ENCODE peak calls at places on chromosomes 11 and 22, in seven cellular contexts. Z is MCF 10A; C is Right ventricle myocardium superior; T is activated naive CD8-positive, alpha-beta T cell treated with anti-CD3 and anti-CD28 coated beads, Interleukin-2, amount 10 ng/mL, durations not matched to agents 7 days and 5 days; J is stimulated activated CD4-positive, alpha-beta T cell treated with anti-CD3 and anti-CD28 coated beads, Interleukin-2, amount 100 ng/mL, for 48 hours; X is stimulated activated naive CD8-positive, alpha-beta T cell treated with anti-CD3 and anti-CD28 coated beads, Interleukin-15, Interleukin-2, amounts not matched to agents 100 U/mL and 50 U/mL, for 24 hours; L is HCT116. I is an unnamed sample.

GRCh38 chr22:21650823-21651520 is 8.9 kb downstream of the SDF2L1 start:
- DNase-seq in L (no peak), C (no peak), X (no peak), J (no peak), Z (no peak), T (no peak), I (no peak)

GRCh38 chr11:76669901-76670474 is 559 bp downstream of the LRRC32 start:
- DNase-seq in J (no peak), L (no peak), X (no peak), C (peak), Z (no peak), T (no peak), I (peak)

GRCh38 chr11:17476317-17477083 is at the start of gene ABCC8:
- DNase-seq in X (peak), Z (no peak), T (no peak), L (no peak), C (no peak), J (no peak), I (no peak)

GRCh38 chr11:113977071-113977490 is 2.2 kb downstream of the HTR3A start:
- DNase-seq in C (no peak), X (no peak), Z (no peak), J (no peak), T (no peak), L (no peak), I (no peak)

GRCh38 chr11:69925366-69926196 is 106.4 kb upstream of the FGF3 start:
- DNase-seq in X (no peak), Z (no peak), L (no peak), J (no peak), T (no peak), C (peak), I (no peak)

GRCh38 chr11:65445101-65445603 is 22.6 kb downstream of the NEAT1 start:
- DNase-seq in Z (peak), J (no peak), L (no peak), T (peak), X (no peak), C (no peak), I (peak)

GRCh38 chr22:40741116-40741515 is 61.8 kb downstream of the MCHR1 start:
- DNase-seq in Z (no peak), J (no peak), C (no peak), L (no peak), T (no peak), X (no peak), I (no peak)

GRCh38 chr11:134503104-134503503 is 91.1 kb upstream of the B3GAT1 start:
- DNase-seq in X (no peak), J (no peak), T (peak), L (no peak), C (no peak), Z (no peak), I (no peak)

GRCh38 chr22:38124236-38124974 is 13.9 kb upstream of the BAIAP2L2 start:
- DNase-seq in T (no peak), Z (peak), J (no peak), X (no peak), C (peak), L (no peak), I (no peak)

GRCh38 chr11:13883042-13883441 is 79.5 kb upstream of the SPON1 start:
- DNase-seq in T (no peak), X (no peak), L (no peak), Z (no peak), C (no peak), J (no peak), I (no peak)

GRCh38 chr22:40400173-40400572 is 29.8 kb downstream of the SGSM3 start:
- DNase-seq in J (peak), Z (no peak), C (peak), X (peak), L (no peak), T (peak), I (no peak)

GRCh38 chr11:10317281-10317755 is 12.4 kb downstream of the ADM start:
- DNase-seq in T (no peak), J (no peak), C (no peak), Z (no peak), L (no peak), X (no peak), I (no peak)

GRCh38 chr11:61814242-61814957 is 2.4 kb downstream of the FADS1 start:
- DNase-seq in J (no peak), T (no peak), Z (peak), X (no peak), L (peak), C (no peak), I (no peak)

I was measured in stromal cell of bone marrow.